ENCODE peak calls at places on chromosome 19, in six cellular contexts. B is RWPE1, C is ovary, P is SK-N-MC, S is PC-9, H is left lung. W is an unnamed sample.

GRCh38 chr19:33348301-33349010 is 25.1 kb upstream of the CEBPG start:
- DNase-seq in B (no peak), C (no peak), P (no peak), S (no peak), H (no peak), W (no peak)

GRCh38 chr19:12733369-12733896 is 1.1 kb downstream of the TRIR start:
- DNase-seq in B (peak), C (no peak), P (no peak), S (no peak), H (no peak), W (no peak)

GRCh38 chr19:10762656-10763055 is 44.8 kb downstream of the DNM2 start:
- DNase-seq in B (peak), C (no peak), P (no peak), S (peak), H (no peak), W (no peak)

GRCh38 chr19:35425682-35426081 is 22.4 kb upstream of the FFAR2 start:
- DNase-seq in B (no peak), C (no peak), P (no peak), S (no peak), H (no peak), W (no peak)

GRCh38 chr19:8138201-8138600 is 11.2 kb downstream of the FBN3 start:
- DNase-seq in B (no peak), C (no peak), P (no peak), S (no peak), H (no peak), W (no peak)

GRCh38 chr19:37007587-37008220 is 70.5 kb upstream of the ZNF420 start:
- DNase-seq in B (peak), C (peak), P (no peak), S (no peak), H (peak), W (peak)

GRCh38 chr19:619286-620002 is 13.9 kb downstream of the POLRMT start:
- DNase-seq in B (no peak), C (no peak), P (no peak), S (no peak), H (no peak), W (no peak)

GRCh38 chr19:18494267-18494607 is 27.6 kb downstream of the ELL start:
- DNase-seq in B (no peak), C (no peak), P (no peak), S (no peak), H (no peak), W (no peak)

GRCh38 chr19:9597027-9597426 is 12.7 kb upstream of the ZNF121 start:
- DNase-seq in B (peak), C (no peak), P (no peak), S (peak), H (no peak), W (no peak)

GRCh38 chr19:47271949-47272348 is 2.7 kb upstream of the INAFM1 start:
- DNase-seq in B (no peak), C (no peak), P (no peak), S (no peak), H (no peak), W (no peak)

GRCh38 chr19:42465827-42466280 is 23.1 kb upstream of the CXCL17 start:
- DNase-seq in B (no peak), C (no peak), P (no peak), S (no peak), H (no peak), W (no peak)

GRCh38 chr19:18715416-18715815 is 31.9 kb downstream of the CRTC1 start:
- DNase-seq in B (no peak), C (no peak), P (no peak), S (no peak), H (no peak), W (no peak)

GRCh38 chr19:32566246-32566830 is 14.7 kb upstream of the PDCD5 start:
- DNase-seq in B (no peak), C (no peak), P (no peak), S (no peak), H (no peak), W (no peak)

GRCh38 chr19:38634757-38635482 is 12.5 kb upstream of the ACTN4 start:
- DNase-seq in B (peak), C (peak), P (no peak), S (peak), H (peak), W (peak)

GRCh38 chr19:57280165-57280912 is at the start of gene ZNF460:
- DNase-seq in B (peak), C (peak), P (peak), S (peak), H (peak), W (peak)

DNA sequence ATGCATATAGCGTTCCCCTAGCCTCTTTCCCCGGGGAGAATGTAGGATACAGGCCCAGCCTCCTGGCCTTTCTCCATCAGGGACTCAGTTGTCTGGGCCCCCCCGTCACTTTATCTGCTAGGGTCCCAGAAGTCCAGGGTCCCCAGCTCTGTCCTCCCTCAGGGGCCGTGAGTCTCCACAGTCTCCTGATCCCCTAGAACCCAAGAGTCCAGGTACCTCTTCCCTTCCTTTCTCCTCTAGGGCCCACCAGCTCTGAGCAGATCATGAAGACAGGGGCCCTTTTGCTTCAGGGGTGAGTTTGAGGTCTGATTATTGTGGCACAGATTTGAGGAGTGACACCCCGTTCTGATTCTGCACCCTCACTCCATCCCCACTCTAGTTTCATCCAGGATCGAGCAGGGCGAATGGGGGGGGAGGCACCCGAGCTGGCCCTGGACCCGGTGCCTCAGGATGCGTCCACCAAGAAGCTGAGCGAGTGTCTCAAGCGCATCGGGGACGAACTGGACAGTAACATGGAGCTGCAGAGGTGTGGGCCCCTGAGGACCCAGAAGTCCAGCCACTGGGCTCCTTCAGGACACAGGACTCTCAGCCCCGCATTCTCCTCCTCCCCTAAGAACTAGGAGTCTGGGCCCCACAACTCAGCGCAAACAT is 758 bp downstream of the BAX start:
- DNase-seq in B (no peak), C (no peak), P (no peak), S (no peak), H (no peak), W (no peak)
- H3K27ac ChIP-seq in B (peak), C (peak), P (no peak), S (peak), H (peak), W (peak)

DNA sequence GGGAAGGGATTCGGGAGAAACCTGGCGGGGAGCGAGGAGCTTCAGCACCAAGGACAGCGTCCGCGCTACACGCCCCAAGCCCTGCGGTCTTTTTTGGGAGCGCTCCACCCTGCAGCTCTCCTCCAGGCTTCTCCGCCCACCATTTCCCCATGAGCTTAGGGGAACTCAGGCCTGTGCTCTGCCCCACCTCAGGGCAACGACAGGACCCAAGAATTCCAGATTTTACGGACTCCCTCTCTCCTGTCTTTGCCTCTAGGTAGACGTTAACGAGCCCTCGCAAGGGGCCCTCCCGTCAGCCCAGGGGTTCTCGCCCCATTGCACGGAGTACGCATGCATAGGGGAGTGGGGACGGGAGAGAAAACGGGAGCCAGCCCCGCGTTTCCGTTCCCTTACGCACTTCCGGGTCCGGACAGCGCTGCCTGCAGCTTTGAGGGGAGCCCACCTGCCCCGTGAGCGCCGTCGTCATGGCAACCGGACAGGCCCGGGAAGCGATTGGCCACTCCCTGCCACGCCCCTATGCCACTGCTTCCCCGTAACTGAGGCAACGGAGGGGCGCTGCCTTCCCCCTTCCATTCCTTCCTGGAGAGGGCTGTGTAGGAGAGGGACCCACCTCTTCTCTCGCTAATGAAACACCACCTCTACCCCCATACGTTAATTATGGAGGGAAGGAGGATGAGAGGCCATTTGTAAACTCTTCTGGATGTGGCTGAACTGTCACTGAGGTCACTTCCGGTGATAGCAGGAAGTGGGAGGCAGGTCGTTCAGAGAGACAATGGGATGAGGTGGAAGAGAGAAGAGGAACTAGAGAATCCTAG is 20.8 kb downstream of the NOVA2 start:
- DNase-seq in B (peak), C (peak), P (no peak), S (peak), H (no peak), W (no peak)
- H3K27ac ChIP-seq in B (no peak), C (no peak), P (no peak), S (no peak), H (no peak), W (peak)

DNA sequence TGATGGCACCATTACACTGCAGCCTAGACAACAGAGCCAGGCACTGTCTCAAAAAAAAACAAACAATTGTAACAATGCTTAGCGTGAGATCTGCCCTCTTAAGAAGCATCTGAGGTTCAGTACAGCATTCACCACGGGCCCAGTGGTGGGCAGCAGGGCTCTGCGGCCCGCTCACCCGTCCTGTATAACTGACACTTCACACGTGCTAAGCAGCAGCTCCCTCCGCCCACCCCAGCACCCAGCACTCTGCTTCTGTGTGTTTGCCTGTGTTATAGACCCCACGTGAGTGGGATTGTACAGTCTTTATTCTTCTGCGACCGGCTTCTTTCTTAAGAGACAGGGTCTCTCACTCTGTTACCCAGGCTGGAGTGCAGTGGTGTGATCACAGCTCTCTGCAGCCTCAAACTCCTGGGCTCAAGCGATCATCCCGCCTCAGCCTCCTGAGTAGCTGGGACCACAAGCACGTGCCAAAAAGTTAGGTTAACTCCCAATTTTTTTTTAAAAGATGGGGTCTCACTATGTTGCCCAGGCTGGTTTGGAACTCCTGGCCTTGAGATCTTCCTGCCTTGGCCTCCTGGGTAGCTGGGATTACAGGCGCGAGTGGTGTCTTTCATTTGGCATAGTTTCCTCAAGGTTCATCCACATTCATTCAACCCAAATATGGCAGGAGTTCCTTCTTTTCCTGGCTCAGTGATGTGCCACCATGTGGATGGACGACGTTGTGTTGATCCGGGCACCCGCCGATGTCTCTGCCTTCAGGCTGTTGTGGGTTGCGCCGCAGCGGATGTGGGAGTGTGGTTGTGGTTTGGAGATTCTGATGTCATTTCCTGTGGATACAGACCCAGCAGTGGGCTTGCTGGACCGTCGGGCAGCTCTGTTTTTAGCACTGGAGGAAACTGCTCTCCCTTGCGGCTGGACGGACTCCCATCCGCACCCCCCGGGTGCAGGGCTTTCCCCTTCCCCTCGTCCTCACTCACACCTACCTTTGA is 170.0 kb downstream of the KDM4B start:
- DNase-seq in B (no peak), C (peak), P (peak), S (no peak), H (peak), W (no peak)
- H3K27ac ChIP-seq in B (no peak), C (no peak), P (peak), S (no peak), H (no peak), W (no peak)

GRCh38 chr19:3478409-3479176 is 1.7 kb downstream of the SMIM24 start:
- DNase-seq in B (no peak), C (no peak), P (no peak), S (no peak), H (no peak), W (no peak)
- H3K27ac ChIP-seq in B (no peak), C (no peak), P (no peak), S (no peak), H (no peak), W (no peak)

GRCh38 chr19:16581971-16582343 is 9.7 kb upstream of the SLC35E1 start:
- DNase-seq in B (no peak), C (no peak), P (no peak), S (peak), H (no peak), W (no peak)
- H3K27ac ChIP-seq in B (peak), C (no peak), P (no peak), S (no peak), H (no peak), W (no peak)

GRCh38 chr19:49182848-49183375 is 25.3 kb downstream of the TRPM4 start:
- DNase-seq in B (no peak), C (no peak), P (no peak), S (no peak), H (no peak), W (no peak)
- H3K27ac ChIP-seq in B (no peak), C (no peak), P (no peak), S (no peak), H (no peak), W (no peak)

DNA sequence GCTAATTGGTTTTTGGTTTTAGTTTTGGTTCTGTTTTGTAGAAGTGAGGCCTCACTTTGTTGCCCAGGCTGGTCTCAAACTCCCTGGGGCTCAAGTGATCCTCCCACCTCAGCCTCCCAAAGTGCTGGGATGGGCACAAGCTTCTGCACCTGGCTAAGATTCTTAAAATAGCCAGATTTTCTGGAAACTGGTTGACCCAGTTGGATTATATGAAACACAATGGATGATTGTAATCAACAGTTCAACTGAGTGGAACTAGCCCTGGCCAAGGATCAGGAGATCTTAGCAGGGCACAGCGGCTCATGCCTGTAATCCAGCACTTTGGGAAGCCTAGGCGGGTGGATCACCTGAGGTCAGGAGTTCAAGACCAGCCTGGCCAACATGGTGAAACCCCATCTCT is 29.6 kb upstream of the MRI1 start:
- DNase-seq in B (no peak), C (no peak), P (no peak), S (no peak), H (no peak), W (no peak)
- H3K27ac ChIP-seq in B (peak), C (no peak), P (no peak), S (no peak), H (no peak), W (no peak)

DNA sequence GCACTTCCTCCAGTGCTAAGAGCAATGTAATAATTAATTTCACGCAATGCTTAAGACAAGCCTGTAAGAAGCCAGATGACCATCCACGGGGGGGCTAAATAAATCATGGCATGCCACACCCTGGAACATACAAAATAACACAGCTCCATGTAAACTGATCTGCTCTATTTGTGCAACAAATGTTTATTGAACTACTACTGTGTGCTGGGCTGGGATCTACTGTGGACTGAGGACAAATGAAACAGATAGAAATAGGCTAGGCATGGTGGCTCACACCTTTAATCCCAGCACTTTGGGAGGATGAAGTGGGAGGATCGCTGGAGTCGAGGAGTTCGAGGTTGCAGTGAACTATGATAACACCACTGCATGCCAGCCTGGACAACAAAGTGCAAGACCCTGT is 21.3 kb downstream of the TGFB1 start:
- DNase-seq in B (no peak), C (no peak), P (no peak), S (no peak), H (no peak), W (no peak)
- H3K27ac ChIP-seq in B (peak), C (no peak), P (no peak), S (no peak), H (no peak), W (no peak)

GRCh38 chr19:14497347-14497921 is 1.5 kb upstream of the GIPC1 start:
- DNase-seq in B (no peak), C (no peak), P (no peak), S (peak), H (no peak), W (peak)
- H3K27ac ChIP-seq in B (peak), C (no peak), P (no peak), S (peak), H (peak), W (peak)

W was measured in caudate nucleus.